ENCODE peak calls at places on chromosomes 1 and 21, in nine cellular contexts. One of them, this sample, is unnamed. For H3K4me1, the result is how much of the 10 kb centered on the place peaks cover.

GRCh38 chr1:32884726-32885125 is 1.6 kb upstream of the HPCA start:
- ATAC-seq in right cardiac atrium: no peak
- ATAC-seq in upper lobe of right lung: no peak
- ATAC-seq in mucosa of descending colon: no peak
- ATAC-seq in right lobe of liver: no peak
- ATAC-seq in left lung: no peak
- ATAC-seq in PC-3: no peak
- ATAC-seq in pancreas: no peak
- ATAC-seq in RWPE2: peak
- ATAC-seq in this sample: no peak

GRCh38 chr1:236144446-236145150 is 2.3 kb downstream of the GPR137B start:
- ATAC-seq in right cardiac atrium: no peak
- ATAC-seq in upper lobe of right lung: no peak
- ATAC-seq in mucosa of descending colon: no peak
- ATAC-seq in right lobe of liver: peak
- ATAC-seq in left lung: no peak
- ATAC-seq in PC-3: no peak
- ATAC-seq in pancreas: no peak
- ATAC-seq in RWPE2: no peak
- ATAC-seq in this sample: no peak

GRCh38 chr21:38478782-38479181 is 19.5 kb downstream of the ERG start:
- ATAC-seq in right cardiac atrium: no peak
- ATAC-seq in upper lobe of right lung: peak
- ATAC-seq in mucosa of descending colon: no peak
- ATAC-seq in right lobe of liver: no peak
- ATAC-seq in left lung: peak
- ATAC-seq in PC-3: no peak
- ATAC-seq in pancreas: no peak
- ATAC-seq in RWPE2: peak
- ATAC-seq in this sample: no peak

GRCh38 chr21:34072145-34073031 is 990 bp upstream of the MRPS6 start:
- ATAC-seq in right cardiac atrium: peak
- ATAC-seq in upper lobe of right lung: peak
- ATAC-seq in mucosa of descending colon: peak
- ATAC-seq in right lobe of liver: peak
- ATAC-seq in left lung: peak
- ATAC-seq in PC-3: peak
- ATAC-seq in pancreas: peak
- ATAC-seq in RWPE2: peak
- ATAC-seq in this sample: peak

GRCh38 chr1:61149010-61149860 is 66.9 kb downstream of the NFIA start:
- ATAC-seq in right cardiac atrium: no peak
- ATAC-seq in upper lobe of right lung: no peak
- ATAC-seq in mucosa of descending colon: peak
- ATAC-seq in right lobe of liver: no peak
- ATAC-seq in left lung: no peak
- ATAC-seq in PC-3: peak
- ATAC-seq in pancreas: no peak
- ATAC-seq in RWPE2: peak
- ATAC-seq in this sample: no peak

GRCh38 chr1:94743866-94744265 is 76.3 kb upstream of the SLC44A3 start:
- ATAC-seq in right cardiac atrium: no peak
- ATAC-seq in upper lobe of right lung: no peak
- ATAC-seq in mucosa of descending colon: peak
- ATAC-seq in right lobe of liver: no peak
- ATAC-seq in left lung: no peak
- ATAC-seq in PC-3: peak
- ATAC-seq in pancreas: peak
- ATAC-seq in RWPE2: no peak
- ATAC-seq in this sample: no peak

GRCh38 chr1:180981596-180982387 is 40.9 kb downstream of the STX6 start:
- ATAC-seq in right cardiac atrium: no peak
- ATAC-seq in upper lobe of right lung: peak
- ATAC-seq in mucosa of descending colon: peak
- ATAC-seq in right lobe of liver: no peak
- ATAC-seq in left lung: peak
- ATAC-seq in PC-3: no peak
- ATAC-seq in pancreas: no peak
- ATAC-seq in RWPE2: no peak
- ATAC-seq in this sample: no peak

GRCh38 chr1:164806531-164806930 is 247.5 kb downstream of the PBX1 start:
- ATAC-seq in right cardiac atrium: no peak
- ATAC-seq in upper lobe of right lung: no peak
- ATAC-seq in mucosa of descending colon: no peak
- ATAC-seq in right lobe of liver: peak
- ATAC-seq in left lung: no peak
- ATAC-seq in PC-3: no peak
- ATAC-seq in pancreas: peak
- ATAC-seq in RWPE2: no peak
- ATAC-seq in this sample: no peak

GRCh38 chr1:29453502-29454240 is 217.3 kb downstream of the PTPRU start:
- ATAC-seq in right cardiac atrium: peak
- ATAC-seq in upper lobe of right lung: peak
- ATAC-seq in mucosa of descending colon: peak
- ATAC-seq in right lobe of liver: peak
- ATAC-seq in left lung: peak
- ATAC-seq in PC-3: peak
- ATAC-seq in pancreas: peak
- ATAC-seq in RWPE2: peak
- ATAC-seq in this sample: no peak

GRCh38 chr1:89931950-89932349 is 63.0 kb upstream of the ZNF326 start:
- ATAC-seq in right cardiac atrium: no peak
- ATAC-seq in upper lobe of right lung: no peak
- ATAC-seq in mucosa of descending colon: no peak
- ATAC-seq in right lobe of liver: no peak
- ATAC-seq in left lung: no peak
- ATAC-seq in PC-3: no peak
- ATAC-seq in pancreas: peak
- ATAC-seq in RWPE2: no peak
- ATAC-seq in this sample: no peak

GRCh38 chr1:42365118-42365517 is 15.5 kb upstream of the RIMKLA start:
- ATAC-seq in right cardiac atrium: no peak
- ATAC-seq in upper lobe of right lung: no peak
- ATAC-seq in mucosa of descending colon: no peak
- ATAC-seq in right lobe of liver: no peak
- ATAC-seq in left lung: no peak
- ATAC-seq in PC-3: no peak
- ATAC-seq in pancreas: no peak
- ATAC-seq in RWPE2: no peak
- ATAC-seq in this sample: no peak

GRCh38 chr1:179728266-179728665 is 14.8 kb upstream of the FAM163A start:
- ATAC-seq in right cardiac atrium: no peak
- ATAC-seq in upper lobe of right lung: no peak
- ATAC-seq in mucosa of descending colon: no peak
- ATAC-seq in right lobe of liver: no peak
- ATAC-seq in left lung: no peak
- ATAC-seq in PC-3: no peak
- ATAC-seq in pancreas: no peak
- ATAC-seq in RWPE2: no peak
- ATAC-seq in this sample: no peak
- H3K4me1 ChIP-seq in right cardiac atrium: under half
- H3K4me1 ChIP-seq in upper lobe of right lung: under half
- H3K4me1 ChIP-seq in mucosa of descending colon: under half
- H3K4me1 ChIP-seq in right lobe of liver: under half
- H3K4me1 ChIP-seq in left lung: under half
- H3K4me1 ChIP-seq in PC-3: under half
- H3K4me1 ChIP-seq in pancreas: under half
- H3K4me1 ChIP-seq in RWPE2: under half
- H3K4me1 ChIP-seq in this sample: under half

DNA sequence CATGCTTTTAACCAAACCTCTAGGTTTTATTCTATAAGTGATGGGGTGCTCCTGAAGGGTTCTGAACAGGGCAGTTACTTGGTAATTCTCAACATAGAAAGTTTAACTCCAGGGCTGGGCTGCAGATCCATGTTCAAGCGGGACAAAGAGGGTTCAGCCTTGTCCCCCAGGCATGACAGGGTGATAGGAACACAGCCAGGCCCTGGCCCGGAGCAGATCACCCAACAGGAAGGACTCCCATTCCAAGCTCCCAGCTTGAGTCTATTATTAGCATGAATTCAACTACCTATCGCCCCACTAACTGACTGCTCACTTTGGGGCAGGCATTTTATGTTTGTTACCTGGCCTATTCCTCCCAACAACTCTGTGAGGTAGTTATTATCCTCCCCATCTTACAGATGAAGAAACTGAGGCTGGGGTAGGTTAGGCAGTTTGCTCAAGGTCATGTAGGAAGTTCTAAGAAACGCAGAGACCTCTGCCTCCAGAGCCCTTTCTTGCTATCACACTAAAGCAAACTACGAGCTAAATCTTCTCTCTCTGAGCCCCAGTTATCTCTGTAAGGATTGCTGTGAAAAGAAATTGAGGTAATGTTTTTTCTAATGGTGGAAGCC is 14.5 kb downstream of the ASAP3 start:
- ATAC-seq in right cardiac atrium: no peak
- ATAC-seq in upper lobe of right lung: no peak
- ATAC-seq in mucosa of descending colon: no peak
- ATAC-seq in right lobe of liver: no peak
- ATAC-seq in left lung: no peak
- ATAC-seq in PC-3: no peak
- ATAC-seq in pancreas: no peak
- ATAC-seq in RWPE2: no peak
- ATAC-seq in this sample: no peak
- H3K4me1 ChIP-seq in right cardiac atrium: under half
- H3K4me1 ChIP-seq in upper lobe of right lung: under half
- H3K4me1 ChIP-seq in mucosa of descending colon: under half
- H3K4me1 ChIP-seq in right lobe of liver: under half
- H3K4me1 ChIP-seq in left lung: under half
- H3K4me1 ChIP-seq in PC-3: under half
- H3K4me1 ChIP-seq in pancreas: under half
- H3K4me1 ChIP-seq in RWPE2: under half
- H3K4me1 ChIP-seq in this sample: half or more

GRCh38 chr1:223844521-223844961 is 1.2 kb downstream of the TP53BP2 start:
- ATAC-seq in right cardiac atrium: no peak
- ATAC-seq in upper lobe of right lung: no peak
- ATAC-seq in mucosa of descending colon: no peak
- ATAC-seq in right lobe of liver: no peak
- ATAC-seq in left lung: no peak
- ATAC-seq in PC-3: no peak
- ATAC-seq in pancreas: no peak
- ATAC-seq in RWPE2: peak
- ATAC-seq in this sample: no peak
- H3K4me1 ChIP-seq in right cardiac atrium: under half
- H3K4me1 ChIP-seq in upper lobe of right lung: under half
- H3K4me1 ChIP-seq in mucosa of descending colon: under half
- H3K4me1 ChIP-seq in right lobe of liver: under half
- H3K4me1 ChIP-seq in left lung: half or more
- H3K4me1 ChIP-seq in PC-3: under half
- H3K4me1 ChIP-seq in pancreas: under half
- H3K4me1 ChIP-seq in RWPE2: under half
- H3K4me1 ChIP-seq in this sample: half or more

GRCh38 chr1:64920936-64921589 is 45.3 kb downstream of the JAK1 start:
- ATAC-seq in right cardiac atrium: no peak
- ATAC-seq in upper lobe of right lung: no peak
- ATAC-seq in mucosa of descending colon: no peak
- ATAC-seq in right lobe of liver: no peak
- ATAC-seq in left lung: no peak
- ATAC-seq in PC-3: peak
- ATAC-seq in pancreas: no peak
- ATAC-seq in RWPE2: peak
- ATAC-seq in this sample: no peak
- H3K4me1 ChIP-seq in right cardiac atrium: under half
- H3K4me1 ChIP-seq in upper lobe of right lung: half or more
- H3K4me1 ChIP-seq in mucosa of descending colon: half or more
- H3K4me1 ChIP-seq in right lobe of liver: under half
- H3K4me1 ChIP-seq in left lung: half or more
- H3K4me1 ChIP-seq in PC-3: half or more
- H3K4me1 ChIP-seq in pancreas: half or more
- H3K4me1 ChIP-seq in RWPE2: under half
- H3K4me1 ChIP-seq in this sample: half or more

DNA sequence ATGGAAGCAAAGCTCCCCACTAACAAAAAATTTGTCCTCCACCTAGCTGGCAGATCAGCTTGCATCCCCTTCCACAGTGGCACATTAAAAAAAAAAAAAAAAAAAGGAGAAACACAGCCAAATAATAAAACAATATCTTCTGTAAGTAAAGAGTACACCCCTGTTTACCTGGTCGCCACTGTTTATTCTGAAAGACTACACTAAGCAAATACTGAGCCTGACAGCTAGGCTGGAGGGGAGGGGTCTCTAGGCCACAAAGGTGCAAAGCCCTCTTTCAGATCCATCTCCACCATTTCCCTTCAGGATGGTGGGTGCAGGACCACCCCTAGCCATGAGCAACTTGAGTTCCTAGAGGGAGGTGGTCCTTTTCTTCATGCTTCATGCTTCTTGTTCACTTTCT is 22.8 kb upstream of the SLC45A3 start:
- ATAC-seq in right cardiac atrium: no peak
- ATAC-seq in upper lobe of right lung: no peak
- ATAC-seq in mucosa of descending colon: peak
- ATAC-seq in right lobe of liver: peak
- ATAC-seq in left lung: no peak
- ATAC-seq in PC-3: peak
- ATAC-seq in pancreas: peak
- ATAC-seq in RWPE2: no peak
- ATAC-seq in this sample: no peak
- H3K4me1 ChIP-seq in right cardiac atrium: under half
- H3K4me1 ChIP-seq in upper lobe of right lung: under half
- H3K4me1 ChIP-seq in mucosa of descending colon: under half
- H3K4me1 ChIP-seq in right lobe of liver: under half
- H3K4me1 ChIP-seq in left lung: under half
- H3K4me1 ChIP-seq in PC-3: under half
- H3K4me1 ChIP-seq in pancreas: under half
- H3K4me1 ChIP-seq in RWPE2: under half
- H3K4me1 ChIP-seq in this sample: under half

This sample was measured in gastroesophageal sphincter.